ENCODE peak calls at places on chromosomes 1 and 21, in seven cellular contexts. N, X, H, E, O, T and J are unnamed samples.

GRCh38 chr1:1875932-1876331 is 15.0 kb downstream of the GNB1 start:
- DNase-seq in N (no peak), X (no peak), H (no peak), E (no peak), O (no peak), T (no peak), J (no peak)

GRCh38 chr1:205537386-205538018 is 33.0 kb downstream of the CDK18 start:
- DNase-seq in N (peak; percentile 82), X (no peak), H (no peak), E (no peak), O (no peak), T (no peak), J (peak; percentile 49)

GRCh38 chr1:47906009-47906432 is 91.2 kb downstream of the TRABD2B start:
- DNase-seq in N (peak; percentile 83), X (peak; percentile 22), H (no peak), E (no peak), O (no peak), T (peak; percentile 48), J (no peak)

GRCh38 chr21:18245493-18245967 is 897 bp downstream of the CHODL start:
- DNase-seq in N (no peak), X (no peak), H (peak; percentile 7), E (no peak), O (no peak), T (peak; percentile 16), J (no peak)

GRCh38 chr21:33801424-33802405 is 113.9 kb downstream of the ATP5PO start:
- DNase-seq in N (peak; percentile 75), X (peak; percentile 44), H (peak; percentile 39), E (no peak), O (peak; percentile 43), T (peak; percentile 22), J (peak; percentile 72)

GRCh38 chr1:238677567-238677966 is 708.8 kb upstream of the CHRM3 start:
- DNase-seq in N (peak; percentile 83), X (no peak), H (no peak), E (no peak), O (peak; percentile 43), T (no peak), J (no peak)

GRCh38 chr1:2801535-2802291 is at the start of gene TTC34:
- DNase-seq in N (peak; percentile 94), X (peak; percentile 36), H (peak; percentile 30), E (no peak), O (peak; percentile 4), T (no peak), J (no peak)

GRCh38 chr1:3651011-3651938 is 1.0 kb upstream of the TP73 start:
- DNase-seq in N (no peak), X (no peak), H (peak; percentile 66), E (no peak), O (no peak), T (no peak), J (no peak)

GRCh38 chr1:228160201-228160761 is 5.3 kb upstream of the IBA57 start:
- DNase-seq in N (no peak), X (no peak), H (no peak), E (no peak), O (no peak), T (no peak), J (no peak)

GRCh38 chr1:83889707-83890106 is 109.2 kb downstream of the TTLL7 start:
- DNase-seq in N (no peak), X (no peak), H (no peak), E (no peak), O (peak; percentile 7), T (no peak), J (no peak)

GRCh38 chr1:173269490-173270230 is 62.5 kb upstream of the TNFSF4 start:
- DNase-seq in N (no peak), X (peak; percentile 37), H (peak; percentile 53), E (no peak), O (peak; percentile 95), T (no peak), J (peak; percentile 51)

GRCh38 chr21:25639922-25640670 is 1.0 kb downstream of the JAM2 start:
- DNase-seq in N (peak; percentile 44), X (no peak), H (peak; percentile 41), E (no peak), O (no peak), T (peak; percentile 22), J (no peak)

GRCh38 chr1:115927971-115928370 is 48.3 kb upstream of the SLC22A15 start:
- DNase-seq in N (no peak), X (no peak), H (no peak), E (no peak), O (no peak), T (no peak), J (no peak)

GRCh38 chr1:65896721-65897120 is 104.0 kb downstream of the PDE4B start:
- DNase-seq in N (no peak), X (no peak), H (no peak), E (no peak), O (no peak), T (no peak), J (no peak)

GRCh38 chr21:42039470-42039901 is 29.3 kb upstream of the ZBTB21 start:
- DNase-seq in N (peak; percentile 66), X (no peak), H (no peak), E (no peak), O (peak; percentile 65), T (peak; percentile 52), J (no peak)
- H3K4me2 ChIP-seq in N (peak overlapping the region; percentile 53), X (no peak overlapping the region), H (no peak overlapping the region), E (no peak overlapping the region), O (peak overlapping the region; percentile 49), T (peak overlapping the region; percentile 47), J (no peak overlapping the region)

GRCh38 chr1:231037585-231038517 is 2.2 kb downstream of the FAM89A start:
- DNase-seq in N (no peak), X (no peak), H (peak; percentile 93), E (no peak), O (no peak), T (peak; percentile 23), J (no peak)
- H3K4me2 ChIP-seq in N (no peak overlapping the region), X (peak overlapping the region; percentile 85), H (peak overlapping the region; percentile 5), E (no peak overlapping the region), O (no peak overlapping the region), T (peak overlapping the region; percentile 97), J (no peak overlapping the region)

GRCh38 chr1:39452081-39452480 is 39.4 kb upstream of the BMP8A start:
- DNase-seq in N (no peak), X (no peak), H (no peak), E (no peak), O (no peak), T (no peak), J (no peak)

GRCh38 chr1:39445573-39445972 is 45.9 kb upstream of the BMP8A start:
- DNase-seq in N (no peak), X (no peak), H (no peak), E (no peak), O (no peak), T (no peak), J (no peak)

GRCh38 chr1:39452540-39452939 is 38.9 kb upstream of the BMP8A start:
- DNase-seq in N (no peak), X (no peak), H (no peak), E (no peak), O (no peak), T (no peak), J (no peak)

GRCh38 chr1:39453603-39454002 is 37.8 kb upstream of the BMP8A start:
- DNase-seq in N (no peak), X (no peak), H (no peak), E (no peak), O (peak; percentile 83), T (no peak), J (no peak)

GRCh38 chr1:39450956-39451601 is 40.4 kb upstream of the BMP8A start:
- DNase-seq in N (peak; percentile 62), X (no peak), H (no peak), E (no peak), O (peak; percentile 75), T (no peak), J (no peak)
- H3K4me2 ChIP-seq in N (no peak overlapping the region), X (no peak overlapping the region), H (no peak overlapping the region), E (no peak overlapping the region), O (no peak overlapping the region), T (no peak overlapping the region), J (no peak overlapping the region)

GRCh38 chr1:35885961-35886558 is 3.1 kb downstream of the AGO1 start:
- DNase-seq in N (peak; percentile 51), X (no peak), H (peak; percentile 98), E (peak; percentile 94), O (no peak), T (peak; percentile 42), J (no peak)
- H3K4me2 ChIP-seq in N (no peak overlapping the region), X (no peak overlapping the region), H (peak overlapping the region; percentile 61), E (peak overlapping the region; percentile 75), O (no peak overlapping the region), T (peak overlapping the region; percentile 98), J (no peak overlapping the region)

GRCh38 chr21:35206141-35207125 is 157.3 kb upstream of the RUNX1 start:
- DNase-seq in N (no peak), X (no peak), H (peak; percentile 33), E (no peak), O (no peak), T (peak; percentile 62), J (no peak)

GRCh38 chr21:35202431-35202830 is 153.3 kb upstream of the RUNX1 start:
- DNase-seq in N (no peak), X (no peak), H (no peak), E (no peak), O (peak; percentile 61), T (no peak), J (no peak)

GRCh38 chr21:35204125-35204524 is 155.0 kb upstream of the RUNX1 start:
- DNase-seq in N (peak; percentile 52), X (no peak), H (no peak), E (no peak), O (no peak), T (no peak), J (no peak)

GRCh38 chr21:35207322-35207721 is 158.2 kb upstream of the RUNX1 start:
- DNase-seq in N (no peak), X (no peak), H (no peak), E (no peak), O (no peak), T (no peak), J (no peak)

GRCh38 chr21:35204850-35205564 is 155.9 kb upstream of the RUNX1 start:
- DNase-seq in N (peak; percentile 58), X (no peak), H (peak; percentile 37), E (no peak), O (peak; percentile 97), T (peak; percentile 66), J (no peak)
- H3K4me2 ChIP-seq in N (peak overlapping the region; percentile 23), X (no peak overlapping the region), H (no peak overlapping the region), E (no peak overlapping the region), O (peak overlapping the region; percentile 71), T (peak overlapping the region; percentile 58), J (no peak overlapping the region)